ENCODE peak calls at places on chromosomes 4 and X, in five cellular contexts. W, R, G, L and Q are unnamed samples.

GRCh38 chrX:53281321-53281822 is at the start of gene IQSEC2:
- DNase-seq in L (no peak), R (no peak), G (no peak), W (peak; percentile 85), Q (no peak)

GRCh38 chrX:14228611-14229010 is 198.9 kb upstream of the GEMIN8 start:
- DNase-seq in L (no peak), G (peak; percentile 32), R (no peak), W (no peak), Q (no peak)

GRCh38 chrX:134244043-134244442 is 7.1 kb downstream of the CCDC160 start:
- DNase-seq in R (no peak), G (peak; percentile 20), W (peak; percentile 24), L (no peak), Q (no peak)

GRCh38 chrX:106802388-106803275 is at the start of gene TBC1D8B:
- DNase-seq in R (peak; percentile 5), W (peak; percentile 80), L (peak; percentile 1), G (peak; percentile 63), Q (peak; percentile 71)

GRCh38 chr4:164012396-164013027 is 518.0 kb downstream of the TMA16 start:
- DNase-seq in R (peak; percentile 19), G (no peak), L (peak; percentile 2), W (peak; percentile 39), Q (no peak)

GRCh38 chr4:81136161-81136910 is 78.7 kb downstream of the PRKG2 start:
- DNase-seq in R (no peak), L (no peak), W (no peak), G (peak; percentile 65), Q (no peak)

GRCh38 chrX:46681849-46682248 is 77.1 kb downstream of the SLC9A7 start:
- DNase-seq in G (no peak), L (no peak), W (no peak), R (no peak), Q (no peak)

GRCh38 chr4:56762484-56763250 is 58.8 kb downstream of the SPINK2 start:
- DNase-seq in G (no peak), R (peak; percentile 26), L (no peak), W (no peak), Q (no peak)

GRCh38 chr4:100581337-100581736 is 63.5 kb upstream of the EMCN start:
- DNase-seq in R (no peak), G (no peak), W (no peak), L (no peak), Q (no peak)

GRCh38 chr4:101114936-101115372 is 232.4 kb downstream of the PPP3CA start:
- DNase-seq in R (no peak), W (peak; percentile 4), L (no peak), G (no peak), Q (peak; percentile 23)

GRCh38 chr4:79823148-79823763 is 249.8 kb downstream of the ANTXR2 start:
- DNase-seq in L (no peak), W (no peak), R (no peak), G (no peak), Q (no peak)

GRCh38 chrX:13938053-13938765 is 91.5 kb downstream of the GEMIN8 start:
- DNase-seq in R (no peak), G (no peak), L (no peak), W (peak; percentile 72), Q (no peak)

GRCh38 chr4:78922207-78922606 is 17.0 kb downstream of the PAQR3 start:
- DNase-seq in W (no peak), G (peak; percentile 28), L (no peak), R (no peak), Q (peak; percentile 12)

GRCh38 chr4:7067523-7068278 is at the start of gene GRPEL1:
- DNase-seq in G (peak; percentile 99), R (peak; percentile 100), L (peak; percentile 99), W (peak; percentile 98), Q (peak; percentile 94)

GRCh38 chr4:118981171-118981838 is 92.7 kb downstream of the SYNPO2 start:
- DNase-seq in R (no peak), G (no peak), L (no peak), W (no peak), Q (no peak)

GRCh38 chrX:105515561-105515960 is 295.1 kb upstream of the TEX13A start:
- DNase-seq in R (no peak), G (no peak), L (no peak), W (no peak), Q (no peak)

GRCh38 chr4:30789219-30789671 is 69.1 kb downstream of the PCDH7 start:
- DNase-seq in G (no peak), L (no peak), W (no peak), R (no peak), Q (no peak)

GRCh38 chrX:123818243-123818642 is 41.6 kb upstream of the XIAP start:
- DNase-seq in L (no peak), W (peak; percentile 37), R (no peak), G (peak; percentile 75), Q (no peak)

GRCh38 chr4:179831274-179831673 is 2389.0 kb upstream of the AGA start:
- DNase-seq in R (no peak), L (no peak), G (no peak), W (no peak), Q (no peak)

GRCh38 chr4:33262809-33263208 is 2542.6 kb downstream of the PCDH7 start:
- DNase-seq in L (no peak), W (no peak), R (no peak), G (peak; percentile 36), Q (no peak)

GRCh38 chrX:21374163-21374993 is at the start of gene CNKSR2:
- DNase-seq in W (no peak), G (peak; percentile 4), R (peak; percentile 65), L (peak; percentile 45), Q (no peak)

GRCh38 chr4:15712214-15712613 is 9.3 kb downstream of the BST1 start:
- DNase-seq in L (no peak), W (no peak), G (no peak), R (no peak), Q (no peak)

GRCh38 chr4:108360857-108361820 is 192.4 kb upstream of the LEF1 start:
- DNase-seq in L (no peak), R (no peak), G (no peak), W (no peak), Q (peak; percentile 49)

GRCh38 chr4:82652062-82652461 is 90.3 kb upstream of the TMEM150C start:
- DNase-seq in G (no peak), W (no peak), R (no peak), L (no peak), Q (no peak)

GRCh38 chr4:10951306-10951705 is 266.7 kb upstream of the CLNK start:
- DNase-seq in G (no peak), L (no peak), R (no peak), W (no peak), Q (no peak)

GRCh38 chr4:89275587-89275986 is 32.0 kb downstream of the GPRIN3 start:
- DNase-seq in W (peak; percentile 74), L (no peak), G (no peak), R (no peak), Q (peak; percentile 66)

GRCh38 chr4:128333309-128334006 is 45.8 kb upstream of the PGRMC2 start:
- DNase-seq in R (no peak), G (no peak), L (no peak), W (no peak), Q (no peak)

GRCh38 chr4:138938371-138938699 is 77.2 kb upstream of the NOCT start:
- DNase-seq in G (no peak), W (no peak), L (no peak), R (no peak), Q (no peak)

GRCh38 chr4:38621004-38621684 is 42.9 kb upstream of the KLF3 start:
- DNase-seq in W (peak; percentile 62), L (no peak), R (no peak), G (peak; percentile 55), Q (no peak)

GRCh38 chr4:83677656-83678055 is 141.7 kb downstream of the GPAT3 start:
- DNase-seq in L (no peak), G (no peak), R (no peak), W (no peak), Q (no peak)

GRCh38 chrX:153457827-153458466 is 12.1 kb upstream of the TREX2 start:
- DNase-seq in W (no peak), L (no peak), R (no peak), G (no peak), Q (no peak)